ENCODE peak calls at places on chromosomes 11 and 22, in seven cellular contexts. I, L, H, S, B, F and Y are unnamed samples.

GRCh38 chr22:31087744-31088215 is 6.7 kb downstream of the SMTN start:
- DNase-seq in F (no peak), B (no peak), L (no peak), S (no peak), H (no peak), I (no peak), Y (no peak)

GRCh38 chr22:38230108-38230825 is 28.5 kb downstream of the MAFF start:
- DNase-seq in L (no peak), F (no peak), H (no peak), B (no peak), I (no peak), S (peak; percentile 41), Y (peak; percentile 76)

GRCh38 chr11:58629857-58630256 is 7.4 kb downstream of the CNTF start:
- DNase-seq in S (no peak), F (no peak), L (no peak), H (peak; percentile 49), B (peak; percentile 54), I (peak; percentile 72), Y (peak; percentile 58)

GRCh38 chr22:20853236-20853660 is 5.4 kb downstream of the PI4KA start:
- DNase-seq in I (no peak), H (no peak), F (no peak), B (no peak), S (no peak), L (no peak), Y (peak; percentile 41)

GRCh38 chr22:50621948-50622722 is 5.8 kb downstream of the ARSA start:
- DNase-seq in I (no peak), H (no peak), F (no peak), S (no peak), L (no peak), B (no peak), Y (peak; percentile 59)

GRCh38 chr11:62105611-62106245 is 18.1 kb upstream of the INCENP start:
- DNase-seq in L (no peak), B (peak; percentile 32), I (peak; percentile 55), H (no peak), F (no peak), S (no peak), Y (no peak)

GRCh38 chr11:67656278-67656922 is 5.9 kb upstream of the ACY3 start:
- DNase-seq in S (peak; percentile 7), F (no peak), H (peak; percentile 9), B (no peak), I (peak; percentile 45), L (no peak), Y (peak; percentile 3)

GRCh38 chr11:20042717-20043392 is 117.4 kb downstream of the DBX1 start:
- DNase-seq in B (no peak), L (no peak), F (no peak), H (no peak), I (no peak), S (no peak), Y (no peak)

GRCh38 chr11:112511906-112512305 is 251.2 kb upstream of the PLET1 start:
- DNase-seq in H (no peak), I (no peak), S (no peak), F (no peak), B (no peak), L (no peak), Y (no peak)

GRCh38 chr22:46129390-46130041 is 20.8 kb upstream of the PPARA start:
- DNase-seq in B (no peak), F (peak; percentile 89), H (no peak), L (no peak), I (no peak), S (no peak), Y (no peak)

GRCh38 chr11:132910016-132910760 is 622.1 kb downstream of the OPCML start:
- DNase-seq in B (no peak), S (peak; percentile 25), I (no peak), H (no peak), F (no peak), L (no peak), Y (peak; percentile 55)

GRCh38 chr11:33997473-33998347 is 53.8 kb upstream of the CAPRIN1 start:
- DNase-seq in H (no peak), L (no peak), B (peak; percentile 1), F (no peak), S (no peak), I (peak; percentile 25), Y (peak; percentile 45)

GRCh38 chr22:46845281-46846153 is 83.1 kb downstream of the TBC1D22A start:
- DNase-seq in S (no peak), B (peak; percentile 8), I (peak; percentile 85), F (no peak), H (peak; percentile 16), L (no peak), Y (peak; percentile 39)

GRCh38 chr11:130859896-130860295 is 56.4 kb downstream of the SNX19 start:
- DNase-seq in B (no peak), I (peak; percentile 57), S (no peak), H (no peak), F (no peak), L (no peak), Y (no peak)

GRCh38 chr11:119065369-119065768 is 2.2 kb upstream of the VPS11 start:
- DNase-seq in L (no peak), F (no peak), B (peak; percentile 38), S (peak; percentile 32), I (peak; percentile 36), H (peak; percentile 31), Y (peak; percentile 74)

DNA sequence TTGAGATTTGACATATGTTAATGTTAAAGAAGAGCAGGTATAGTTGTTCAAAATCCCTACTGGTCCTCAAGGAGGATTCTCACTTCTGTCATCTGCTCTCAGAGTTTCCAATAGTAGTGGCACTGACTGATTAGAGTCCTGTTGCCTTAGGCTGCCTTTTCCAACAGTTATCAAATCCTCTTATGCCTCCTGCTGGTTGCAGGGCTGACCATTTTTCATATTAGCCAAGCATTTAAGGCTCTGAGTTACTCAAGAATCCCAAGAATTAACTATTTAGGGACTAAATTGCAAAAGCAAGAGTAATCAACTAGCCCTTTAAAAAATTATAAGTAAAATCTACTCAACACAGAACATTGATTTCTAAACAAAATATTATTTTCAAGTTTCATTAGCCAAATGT is 212.0 kb upstream of the CHORDC1 start:
- DNase-seq in S (no peak), I (no peak), B (no peak), L (no peak), F (no peak), H (peak; percentile 21), Y (peak; percentile 47)
- TF ChIP-seq CTCF in S (no peak), I (no peak), B (no peak), L (no peak), F (no peak), H (no peak), Y (peak; percentile 56)

GRCh38 chr11:7905961-7906429 is 25.1 kb downstream of the OR10A6 start:
- DNase-seq in I (no peak), F (no peak), S (no peak), H (no peak), L (no peak), B (no peak), Y (peak; percentile 93)

GRCh38 chr11:7906481-7906880 is 24.6 kb downstream of the OR10A6 start:
- DNase-seq in L (no peak), B (no peak), F (no peak), H (no peak), I (no peak), S (no peak), Y (peak; percentile 68)

GRCh38 chr11:7903940-7904339 is 27.1 kb downstream of the OR10A6 start:
- DNase-seq in B (no peak), F (no peak), I (no peak), S (no peak), H (no peak), L (no peak), Y (no peak)

GRCh38 chr11:7905549-7905948 is 25.5 kb downstream of the OR10A6 start:
- DNase-seq in L (no peak), F (no peak), I (no peak), H (no peak), S (no peak), B (no peak), Y (no peak)

DNA sequence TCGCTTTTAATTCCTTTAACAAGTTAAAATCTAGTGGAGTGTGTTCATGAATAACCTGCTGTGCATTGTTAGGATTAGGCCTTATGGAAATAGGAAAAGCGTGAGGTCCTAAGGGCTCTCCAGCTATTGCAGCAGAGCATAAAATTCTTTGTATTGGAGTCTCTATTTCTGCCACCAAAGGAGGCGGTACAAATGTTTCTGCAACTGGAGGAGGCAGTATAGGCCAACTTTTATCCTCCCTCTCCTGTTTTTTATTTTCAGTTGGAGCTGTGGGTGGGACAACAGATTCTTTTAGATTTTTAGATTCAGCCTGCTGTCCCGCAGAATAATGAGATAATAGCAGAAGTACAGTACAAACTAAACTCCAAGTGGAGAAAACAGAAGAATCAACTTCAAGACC is 26.2 kb downstream of the OR10A6 start:
- DNase-seq in L (no peak), S (no peak), B (peak; percentile 67), I (peak; percentile 79), F (no peak), H (peak; percentile 14), Y (no peak)
- TF ChIP-seq CTCF in L (no peak), S (no peak), B (peak; percentile 71), I (peak; percentile 63), F (no peak), H (peak; percentile 53), Y (peak; percentile 74)

DNA sequence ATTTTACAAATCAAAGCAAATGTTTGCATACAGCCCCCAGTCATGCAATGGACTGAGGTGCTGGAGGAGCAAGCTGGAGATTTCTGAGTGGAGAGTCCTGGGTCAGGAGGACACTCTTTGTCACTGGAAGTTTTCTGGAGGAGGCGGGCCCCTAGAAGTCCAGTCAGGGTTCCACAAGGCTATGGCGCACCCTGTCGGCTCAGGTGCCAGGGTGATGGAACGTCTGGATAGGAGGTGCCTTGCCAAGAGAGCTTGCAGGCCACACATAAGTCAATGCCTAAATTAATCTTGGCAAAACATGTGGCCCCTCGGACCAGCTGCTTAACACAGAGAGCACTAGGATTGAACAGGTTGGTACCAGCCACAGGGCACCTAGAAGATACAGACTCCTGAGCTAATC is 174.7 kb upstream of the CADM1 start:
- DNase-seq in H (no peak), L (no peak), S (peak; percentile 71), F (no peak), B (no peak), I (no peak), Y (peak; percentile 92)
- TF ChIP-seq CTCF in H (peak; percentile 14), L (no peak), S (no peak), F (no peak), B (no peak), I (no peak), Y (peak; percentile 80)

GRCh38 chr11:134819026-134819425 is 407.0 kb upstream of the B3GAT1 start:
- DNase-seq in B (no peak), I (no peak), S (peak; percentile 27), F (no peak), L (no peak), H (no peak), Y (peak; percentile 73)
- TF ChIP-seq CTCF in B (no peak), I (no peak), S (no peak), F (no peak), L (no peak), H (no peak), Y (peak; percentile 81)

GRCh38 chr22:43946391-43946680 is 8.9 kb upstream of the SAMM50 start:
- DNase-seq in F (no peak), B (no peak), H (no peak), S (no peak), I (no peak), L (no peak), Y (no peak)
- TF ChIP-seq CTCF in F (no peak), B (no peak), H (peak; percentile 7), S (no peak), I (no peak), L (no peak), Y (no peak)

GRCh38 chr11:43311791-43312607 is at the start of gene API5:
- DNase-seq in H (peak; percentile 94), S (peak; percentile 93), B (peak; percentile 89), I (peak; percentile 92), F (peak; percentile 89), L (peak; percentile 92), Y (peak; percentile 98)
- TF ChIP-seq CTCF in H (peak; percentile 88), S (peak; percentile 50), B (peak; percentile 81), I (peak; percentile 82), F (peak; percentile 71), L (no peak), Y (peak; percentile 81)